ENCODE peak calls at places on chromosome 17, in five cellular contexts. S is tibial artery, W is coronary artery, E is AG10803, H is neural progenitor cell. N is an unnamed sample.

GRCh38 chr17:60073063-60073462 is 5.7 kb downstream of the HEATR6 start:
- DNase-seq in S (no peak), W (no peak), E (no peak), H (no peak), N (no peak)

GRCh38 chr17:73068322-73069153 is 23.9 kb downstream of the SLC39A11 start:
- DNase-seq in S (no peak), W (no peak), E (peak), H (no peak), N (peak)

GRCh38 chr17:83180996-83181481 is 101.6 kb downstream of the METRNL start:
- DNase-seq in S (no peak), W (peak), E (no peak), H (no peak), N (no peak)

GRCh38 chr17:67982686-67983085 is 13.6 kb downstream of the C17orf58 start:
- DNase-seq in S (no peak), W (no peak), E (no peak), H (no peak), N (no peak)

GRCh38 chr17:73492125-73492801 is 152.0 kb downstream of the SDK2 start:
- DNase-seq in S (no peak), W (no peak), E (no peak), H (no peak), N (no peak)

GRCh38 chr17:32516450-32516849 is 29.7 kb downstream of the CDK5R1 start:
- DNase-seq in S (no peak), W (no peak), E (no peak), H (no peak), N (no peak)

GRCh38 chr17:29933379-29933778 is 3.4 kb upstream of the SSH2 start:
- DNase-seq in S (no peak), W (no peak), E (peak), H (peak), N (peak)

GRCh38 chr17:41739661-41740352 is 5.4 kb upstream of the HAP1 start:
- DNase-seq in S (no peak), W (no peak), E (peak), H (no peak), N (peak)

GRCh38 chr17:81400154-81400938 is 5.1 kb downstream of the BAHCC1 start:
- DNase-seq in S (no peak), W (no peak), E (peak), H (peak), N (peak)

GRCh38 chr17:7313028-7313889 is 1.9 kb downstream of the GPS2 start:
- DNase-seq in S (no peak), W (no peak), E (no peak), H (no peak), N (no peak)

GRCh38 chr17:38564869-38565268 is 40.9 kb downstream of the SRCIN1 start:
- DNase-seq in S (no peak), W (no peak), E (no peak), H (peak), N (no peak)

GRCh38 chr17:8079291-8080207 is 8.0 kb downstream of the ALOX12B start:
- DNase-seq in S (peak), W (peak), E (peak), H (peak), N (no peak)

GRCh38 chr17:82338858-82339633 is 5.5 kb upstream of the SECTM1 start:
- DNase-seq in S (no peak), W (no peak), E (peak), H (peak), N (peak)

GRCh38 chr17:55354941-55355340 is 66.7 kb downstream of the MMD start:
- DNase-seq in S (no peak), W (no peak), E (no peak), H (no peak), N (no peak)

DNA sequence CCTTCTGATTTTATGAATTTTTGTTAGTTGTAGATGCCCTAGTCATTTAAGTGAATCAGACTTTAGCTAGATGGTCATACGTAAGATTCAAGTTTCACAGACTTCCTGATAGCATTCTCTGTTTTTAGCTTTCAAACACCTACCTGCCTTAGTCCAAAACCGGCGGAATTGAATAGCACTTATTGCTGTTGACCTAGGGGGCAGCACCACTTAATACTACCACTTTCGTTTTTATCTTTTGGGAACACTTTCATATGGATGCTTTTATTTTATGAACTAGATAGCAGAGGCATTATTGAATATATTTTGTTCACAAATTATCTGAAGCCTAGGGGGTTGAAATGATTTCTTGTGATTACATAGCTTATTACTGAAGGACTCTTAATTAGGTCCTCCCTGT is 31.5 kb downstream of the TADA2A start:
- DNase-seq in S (no peak), W (no peak), E (no peak), H (no peak), N (no peak)
- TF ChIP-seq CTCF in S (no peak), W (no peak), E (peak), H (peak), N (peak)

GRCh38 chr17:65473985-65474384 is 87.5 kb downstream of the AXIN2 start:
- DNase-seq in S (no peak), W (no peak), E (no peak), H (no peak), N (no peak)

GRCh38 chr17:65473363-65473762 is 88.1 kb downstream of the AXIN2 start:
- DNase-seq in S (no peak), W (no peak), E (no peak), H (no peak), N (no peak)

GRCh38 chr17:65474658-65475057 is 86.8 kb downstream of the AXIN2 start:
- DNase-seq in S (no peak), W (no peak), E (no peak), H (no peak), N (no peak)

GRCh38 chr17:65479282-65479681 is 82.2 kb downstream of the AXIN2 start:
- DNase-seq in S (no peak), W (no peak), E (no peak), H (no peak), N (no peak)

DNA sequence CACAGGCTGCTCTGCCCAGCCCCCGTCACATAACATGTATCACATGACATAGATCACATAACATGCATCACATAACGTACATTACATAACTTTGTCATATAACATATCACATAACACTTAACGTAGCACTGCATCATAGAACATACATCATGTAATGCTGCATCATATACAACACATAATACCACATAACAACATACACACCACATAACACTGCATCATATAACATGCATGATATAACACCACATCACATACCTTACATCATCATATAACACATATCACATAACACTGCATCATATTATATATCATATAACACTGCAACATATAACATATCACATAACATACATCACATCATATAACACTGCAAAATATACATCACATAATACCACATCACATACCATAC is 83.8 kb downstream of the AXIN2 start:
- DNase-seq in S (no peak), W (no peak), E (no peak), H (no peak), N (no peak)
- TF ChIP-seq CTCF in S (no peak), W (no peak), E (no peak), H (no peak), N (no peak)

GRCh38 chr17:34099859-34100258 is 155.2 kb upstream of the CCL2 start:
- DNase-seq in S (no peak), W (no peak), E (no peak), H (no peak), N (no peak)
- TF ChIP-seq CTCF in S (no peak), W (no peak), E (no peak), H (no peak), N (no peak)

DNA sequence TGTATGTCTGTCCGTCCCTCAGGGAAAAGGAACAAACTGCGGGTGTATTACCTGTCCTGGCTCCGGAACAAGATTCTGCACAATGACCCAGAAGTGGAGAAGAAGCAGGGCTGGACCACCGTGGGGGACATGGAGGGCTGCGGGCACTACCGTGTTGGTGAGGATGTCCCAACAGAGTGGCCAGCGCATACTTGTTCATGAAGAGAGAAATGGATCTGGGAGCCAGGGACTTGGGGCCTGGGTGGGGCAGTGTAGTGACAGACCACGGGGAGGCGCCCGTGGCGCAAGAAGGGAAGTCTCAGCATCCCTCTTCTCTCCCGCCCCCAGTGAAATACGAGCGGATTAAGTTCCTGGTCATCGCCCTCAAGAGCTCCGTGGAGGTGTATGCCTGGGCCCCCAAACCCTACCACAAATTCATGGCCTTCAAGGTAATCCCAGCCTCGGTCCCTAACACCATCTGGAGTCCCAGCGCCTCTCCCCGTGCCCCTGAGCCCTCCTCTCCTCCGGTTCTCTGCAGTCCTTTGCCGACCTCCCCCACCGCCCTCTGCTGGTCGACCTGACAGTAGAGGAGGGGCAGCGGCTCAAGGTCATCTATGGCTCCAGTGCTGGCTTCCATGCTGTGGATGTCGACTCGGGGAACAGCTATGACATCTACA is 3.5 kb upstream of the C17orf107 start:
- DNase-seq in S (no peak), W (peak), E (no peak), H (peak), N (no peak)
- TF ChIP-seq CTCF in S (no peak), W (no peak), E (peak), H (peak), N (peak)

DNA sequence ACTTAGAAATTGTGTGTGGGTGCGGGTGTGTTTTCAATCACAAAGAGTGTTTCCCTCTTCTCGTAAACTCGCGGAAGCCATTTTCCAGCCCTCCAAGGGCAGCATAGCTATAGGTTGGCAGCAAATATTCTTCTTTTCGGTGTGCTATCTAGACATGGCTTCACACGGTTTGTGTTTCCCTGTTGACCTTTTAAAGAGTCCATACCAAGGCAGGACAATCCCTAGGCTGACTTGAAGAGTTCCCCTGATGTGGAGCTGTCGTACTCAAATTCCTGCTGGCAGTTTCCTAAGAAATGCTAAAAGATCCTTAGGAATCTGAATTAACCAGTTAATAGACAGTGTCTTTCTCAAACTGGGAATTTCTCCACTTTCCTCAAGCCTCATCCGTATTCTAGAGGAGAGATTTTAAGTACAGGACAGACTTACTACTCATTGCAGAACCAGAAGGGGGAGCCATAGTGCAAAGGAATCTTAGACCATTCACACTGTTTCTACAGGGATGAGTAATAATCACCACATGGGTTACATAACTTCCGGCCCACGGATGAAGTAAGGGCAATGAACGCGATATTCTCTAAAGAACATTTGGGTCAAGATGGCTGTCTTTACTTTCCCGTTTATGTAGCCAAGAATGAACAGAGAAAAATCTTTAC is 288.6 kb upstream of the ELAC2 start:
- DNase-seq in S (no peak), W (no peak), E (peak), H (peak), N (peak)
- TF ChIP-seq CTCF in S (no peak), W (no peak), E (peak), H (peak), N (peak)

GRCh38 chr17:48569676-48570324 is 8.3 kb downstream of the HOXB4 start:
- DNase-seq in S (no peak), W (no peak), E (no peak), H (no peak), N (no peak)
- TF ChIP-seq CTCF in S (no peak), W (no peak), E (peak), H (no peak), N (peak)

N was measured in HFFc6.